ENCODE peak calls at places on chromosomes 11 and 22, in nine cellular contexts. One of them, this sample, is unnamed. For H3K4me1, the result is how much of the 10 kb centered on the place peaks cover.

GRCh38 chr11:67357831-67358555 is 4.6 kb upstream of the POLD4 start:
- DNase-seq in fibroblast of lung: no peak
- DNase-seq in spleen: no peak
- DNase-seq in Peyer's patch: no peak
- DNase-seq in heart left ventricle: no peak
- DNase-seq in right atrium auricular region: no peak
- DNase-seq in lower lobe of right lung: no peak
- DNase-seq in foreskin keratinocyte: no peak
- DNase-seq in lung: no peak
- DNase-seq in this sample: no peak

GRCh38 chr11:94007426-94007825 is 13.7 kb upstream of the HEPHL1 start:
- DNase-seq in heart left ventricle: no peak
- DNase-seq in spleen: no peak
- DNase-seq in lower lobe of right lung: no peak
- DNase-seq in fibroblast of lung: no peak
- DNase-seq in lung: no peak
- DNase-seq in foreskin keratinocyte: no peak
- DNase-seq in Peyer's patch: no peak
- DNase-seq in right atrium auricular region: no peak
- DNase-seq in this sample: no peak

GRCh38 chr11:19201737-19202605 is at the start of gene CSRP3:
- DNase-seq in Peyer's patch: no peak
- DNase-seq in spleen: no peak
- DNase-seq in fibroblast of lung: no peak
- DNase-seq in foreskin keratinocyte: no peak
- DNase-seq in lung: no peak
- DNase-seq in right atrium auricular region: peak
- DNase-seq in heart left ventricle: peak
- DNase-seq in lower lobe of right lung: no peak
- DNase-seq in this sample: no peak

GRCh38 chr22:39277135-39277607 is 32.4 kb upstream of the PDGFB start:
- DNase-seq in right atrium auricular region: no peak
- DNase-seq in spleen: no peak
- DNase-seq in lower lobe of right lung: no peak
- DNase-seq in fibroblast of lung: peak
- DNase-seq in lung: no peak
- DNase-seq in foreskin keratinocyte: peak
- DNase-seq in Peyer's patch: no peak
- DNase-seq in heart left ventricle: no peak
- DNase-seq in this sample: no peak

GRCh38 chr22:22207845-22208564 is 36.6 kb upstream of the VPREB1 start:
- DNase-seq in heart left ventricle: peak
- DNase-seq in fibroblast of lung: peak
- DNase-seq in lower lobe of right lung: peak
- DNase-seq in foreskin keratinocyte: peak
- DNase-seq in lung: peak
- DNase-seq in right atrium auricular region: peak
- DNase-seq in Peyer's patch: peak
- DNase-seq in spleen: peak
- DNase-seq in this sample: peak

GRCh38 chr22:48493733-48494132 is 1333.9 kb downstream of the BRD1 start:
- DNase-seq in heart left ventricle: no peak
- DNase-seq in right atrium auricular region: no peak
- DNase-seq in fibroblast of lung: no peak
- DNase-seq in spleen: peak
- DNase-seq in lung: no peak
- DNase-seq in foreskin keratinocyte: no peak
- DNase-seq in Peyer's patch: no peak
- DNase-seq in lower lobe of right lung: no peak
- DNase-seq in this sample: no peak

GRCh38 chr11:120710354-120711187 is 199.0 kb downstream of the GRIK4 start:
- DNase-seq in lung: peak
- DNase-seq in fibroblast of lung: peak
- DNase-seq in lower lobe of right lung: no peak
- DNase-seq in foreskin keratinocyte: peak
- DNase-seq in spleen: peak
- DNase-seq in Peyer's patch: peak
- DNase-seq in heart left ventricle: no peak
- DNase-seq in right atrium auricular region: peak
- DNase-seq in this sample: no peak

GRCh38 chr22:48940988-48941902 is 886.4 kb downstream of the BRD1 start:
- DNase-seq in lung: peak
- DNase-seq in heart left ventricle: no peak
- DNase-seq in Peyer's patch: no peak
- DNase-seq in right atrium auricular region: peak
- DNase-seq in fibroblast of lung: no peak
- DNase-seq in lower lobe of right lung: no peak
- DNase-seq in spleen: no peak
- DNase-seq in foreskin keratinocyte: no peak
- DNase-seq in this sample: no peak

GRCh38 chr11:76835928-76836612 is 24.6 kb upstream of the ACER3 start:
- DNase-seq in lung: peak
- DNase-seq in spleen: no peak
- DNase-seq in foreskin keratinocyte: no peak
- DNase-seq in fibroblast of lung: peak
- DNase-seq in heart left ventricle: peak
- DNase-seq in right atrium auricular region: no peak
- DNase-seq in lower lobe of right lung: peak
- DNase-seq in Peyer's patch: no peak
- DNase-seq in this sample: no peak

GRCh38 chr11:130915556-130916237 is 582 bp downstream of the SNX19 start:
- DNase-seq in fibroblast of lung: no peak
- DNase-seq in spleen: peak
- DNase-seq in right atrium auricular region: no peak
- DNase-seq in Peyer's patch: no peak
- DNase-seq in heart left ventricle: no peak
- DNase-seq in lung: no peak
- DNase-seq in foreskin keratinocyte: no peak
- DNase-seq in lower lobe of right lung: no peak
- DNase-seq in this sample: peak

GRCh38 chr11:61037694-61038093 is 64.6 kb upstream of the CD5 start:
- DNase-seq in fibroblast of lung: no peak
- DNase-seq in right atrium auricular region: no peak
- DNase-seq in heart left ventricle: peak
- DNase-seq in foreskin keratinocyte: no peak
- DNase-seq in lower lobe of right lung: no peak
- DNase-seq in lung: no peak
- DNase-seq in spleen: no peak
- DNase-seq in Peyer's patch: no peak
- DNase-seq in this sample: no peak

GRCh38 chr11:48088682-48089050 is 108.3 kb downstream of the PTPRJ start:
- DNase-seq in lung: no peak
- DNase-seq in spleen: no peak
- DNase-seq in right atrium auricular region: no peak
- DNase-seq in fibroblast of lung: no peak
- DNase-seq in Peyer's patch: no peak
- DNase-seq in foreskin keratinocyte: no peak
- DNase-seq in heart left ventricle: no peak
- DNase-seq in lower lobe of right lung: no peak
- DNase-seq in this sample: no peak

GRCh38 chr11:94147433-94147845 is 18.8 kb downstream of the PANX1 start:
- DNase-seq in right atrium auricular region: no peak
- DNase-seq in lung: no peak
- DNase-seq in foreskin keratinocyte: no peak
- DNase-seq in Peyer's patch: no peak
- DNase-seq in fibroblast of lung: no peak
- DNase-seq in spleen: no peak
- DNase-seq in heart left ventricle: no peak
- DNase-seq in lower lobe of right lung: no peak
- DNase-seq in this sample: no peak

GRCh38 chr11:95093548-95093947 is 3.9 kb downstream of the ENDOD1 start:
- DNase-seq in lower lobe of right lung: no peak
- DNase-seq in Peyer's patch: peak
- DNase-seq in right atrium auricular region: no peak
- DNase-seq in foreskin keratinocyte: no peak
- DNase-seq in lung: no peak
- DNase-seq in spleen: no peak
- DNase-seq in fibroblast of lung: no peak
- DNase-seq in heart left ventricle: no peak
- DNase-seq in this sample: peak

GRCh38 chr22:44366372-44367310 is 53.9 kb upstream of the SHISAL1 start:
- DNase-seq in right atrium auricular region: no peak
- DNase-seq in heart left ventricle: peak
- DNase-seq in foreskin keratinocyte: no peak
- DNase-seq in lower lobe of right lung: peak
- DNase-seq in lung: no peak
- DNase-seq in spleen: peak
- DNase-seq in fibroblast of lung: peak
- DNase-seq in Peyer's patch: no peak
- DNase-seq in this sample: no peak

GRCh38 chr22:44369916-44370804 is 57.4 kb upstream of the SHISAL1 start:
- DNase-seq in fibroblast of lung: no peak
- DNase-seq in foreskin keratinocyte: no peak
- DNase-seq in Peyer's patch: no peak
- DNase-seq in right atrium auricular region: no peak
- DNase-seq in lower lobe of right lung: peak
- DNase-seq in heart left ventricle: peak
- DNase-seq in spleen: peak
- DNase-seq in lung: no peak
- DNase-seq in this sample: no peak

GRCh38 chr22:44368611-44369010 is 55.9 kb upstream of the SHISAL1 start:
- DNase-seq in fibroblast of lung: no peak
- DNase-seq in foreskin keratinocyte: no peak
- DNase-seq in spleen: peak
- DNase-seq in heart left ventricle: no peak
- DNase-seq in lower lobe of right lung: peak
- DNase-seq in Peyer's patch: no peak
- DNase-seq in lung: no peak
- DNase-seq in right atrium auricular region: no peak
- DNase-seq in this sample: no peak

GRCh38 chr22:44371741-44372525 is 59.2 kb upstream of the SHISAL1 start:
- DNase-seq in lower lobe of right lung: peak
- DNase-seq in right atrium auricular region: no peak
- DNase-seq in heart left ventricle: peak
- DNase-seq in foreskin keratinocyte: no peak
- DNase-seq in lung: no peak
- DNase-seq in Peyer's patch: no peak
- DNase-seq in fibroblast of lung: no peak
- DNase-seq in spleen: peak
- DNase-seq in this sample: no peak

DNA sequence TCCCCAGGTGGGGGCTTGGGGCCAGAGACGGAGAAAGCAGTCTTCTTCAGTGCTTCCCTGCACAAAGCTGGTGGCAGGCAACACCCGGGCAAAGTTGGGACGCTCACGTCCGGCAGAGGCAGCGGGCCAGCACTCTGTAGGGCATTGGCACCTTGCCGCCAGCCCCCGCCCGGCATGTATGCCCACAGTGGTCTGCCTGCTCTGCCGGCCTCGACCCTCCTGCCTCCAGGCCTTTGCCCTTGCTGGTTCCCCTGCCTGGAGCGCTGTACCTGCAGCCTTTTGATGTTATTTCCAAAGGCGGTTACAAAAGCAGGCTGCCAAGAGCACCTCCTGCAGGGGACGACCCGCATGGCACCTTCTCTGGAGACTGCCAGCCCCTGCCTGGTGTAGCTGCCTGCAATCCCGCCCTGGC is 56.5 kb upstream of the SHISAL1 start:
- DNase-seq in right atrium auricular region: no peak
- DNase-seq in foreskin keratinocyte: no peak
- DNase-seq in fibroblast of lung: no peak
- DNase-seq in heart left ventricle: peak
- DNase-seq in Peyer's patch: no peak
- DNase-seq in lung: no peak
- DNase-seq in spleen: peak
- DNase-seq in lower lobe of right lung: peak
- DNase-seq in this sample: no peak
- TF ChIP-seq CTCF in right atrium auricular region: no peak
- TF ChIP-seq CTCF in foreskin keratinocyte: peak
- TF ChIP-seq CTCF in fibroblast of lung: no peak
- TF ChIP-seq CTCF in heart left ventricle: no peak
- TF ChIP-seq CTCF in Peyer's patch: no peak
- TF ChIP-seq CTCF in lung: no peak
- TF ChIP-seq CTCF in spleen: no peak
- TF ChIP-seq CTCF in lower lobe of right lung: no peak
- TF ChIP-seq CTCF in this sample: peak

GRCh38 chr11:117223741-117224685 is 7.9 kb downstream of the PCSK7 start:
- DNase-seq in lung: no peak
- DNase-seq in right atrium auricular region: no peak
- DNase-seq in heart left ventricle: no peak
- DNase-seq in fibroblast of lung: no peak
- DNase-seq in spleen: no peak
- DNase-seq in lower lobe of right lung: no peak
- DNase-seq in foreskin keratinocyte: no peak
- DNase-seq in Peyer's patch: no peak
- DNase-seq in this sample: no peak
- H3K4me1 ChIP-seq in lung: under half
- H3K4me1 ChIP-seq in right atrium auricular region: under half
- H3K4me1 ChIP-seq in heart left ventricle: under half
- H3K4me1 ChIP-seq in fibroblast of lung: under half
- H3K4me1 ChIP-seq in spleen: under half
- H3K4me1 ChIP-seq in lower lobe of right lung: under half
- H3K4me1 ChIP-seq in foreskin keratinocyte: under half
- H3K4me1 ChIP-seq in Peyer's patch: under half
- H3K4me1 ChIP-seq in this sample: under half

GRCh38 chr11:117614695-117615094 is 182.3 kb downstream of the DSCAML1 start:
- DNase-seq in spleen: no peak
- DNase-seq in foreskin keratinocyte: no peak
- DNase-seq in lung: no peak
- DNase-seq in Peyer's patch: no peak
- DNase-seq in lower lobe of right lung: no peak
- DNase-seq in heart left ventricle: no peak
- DNase-seq in fibroblast of lung: no peak
- DNase-seq in right atrium auricular region: no peak
- DNase-seq in this sample: no peak
- TF ChIP-seq CTCF in spleen: no peak
- TF ChIP-seq CTCF in foreskin keratinocyte: peak
- TF ChIP-seq CTCF in lung: no peak
- TF ChIP-seq CTCF in Peyer's patch: no peak
- TF ChIP-seq CTCF in lower lobe of right lung: no peak
- TF ChIP-seq CTCF in heart left ventricle: no peak
- TF ChIP-seq CTCF in fibroblast of lung: no peak
- TF ChIP-seq CTCF in right atrium auricular region: no peak
- TF ChIP-seq CTCF in this sample: no peak

GRCh38 chr11:119699227-119699626 is 29.8 kb downstream of the NECTIN1 start:
- DNase-seq in heart left ventricle: peak
- DNase-seq in foreskin keratinocyte: no peak
- DNase-seq in spleen: no peak
- DNase-seq in Peyer's patch: no peak
- DNase-seq in lower lobe of right lung: peak
- DNase-seq in fibroblast of lung: peak
- DNase-seq in right atrium auricular region: peak
- DNase-seq in lung: no peak
- DNase-seq in this sample: no peak
- H3K4me1 ChIP-seq in heart left ventricle: under half
- H3K4me1 ChIP-seq in foreskin keratinocyte: half or more
- H3K4me1 ChIP-seq in spleen: under half
- H3K4me1 ChIP-seq in Peyer's patch: under half
- H3K4me1 ChIP-seq in lower lobe of right lung: under half
- H3K4me1 ChIP-seq in fibroblast of lung: under half
- H3K4me1 ChIP-seq in right atrium auricular region: under half
- H3K4me1 ChIP-seq in lung: under half
- H3K4me1 ChIP-seq in this sample: under half